ENCODE peak calls at places on chromosome 18, in ten cellular contexts. J, R, K, L, C, H, D, Z, X and V are unnamed samples.
A peak's percentile ranks its signal among the peaks of the same experiment; 100 is the strongest.

GRCh38 chr18:31230495-31230894 is 67.8 kb upstream of the DSC1 start:
- DNase-seq in J (peak; percentile 96), R (no peak), K (no peak), L (no peak), C (no peak), H (no peak), D (peak; percentile 86), Z (peak; percentile 52), X (no peak), V (peak; percentile 99)

GRCh38 chr18:23182606-23183005 is 47.3 kb downstream of the CABLES1 start:
- DNase-seq in J (no peak), R (no peak), K (no peak), L (no peak), C (no peak), H (no peak), D (no peak), Z (no peak), X (no peak), V (no peak)

GRCh38 chr18:8977166-8977565 is 125.3 kb upstream of the NDUFV2 start:
- DNase-seq in J (no peak), R (no peak), K (no peak), L (no peak), C (no peak), H (no peak), D (no peak), Z (no peak), X (no peak), V (no peak)

GRCh38 chr18:59149416-59149815 is 9.7 kb downstream of the SEC11C start:
- DNase-seq in J (no peak), R (no peak), K (no peak), L (no peak), C (no peak), H (no peak), D (no peak), Z (no peak), X (no peak), V (no peak)

GRCh38 chr18:23703057-23703986 is 14.1 kb downstream of the LAMA3 start:
- DNase-seq in J (peak; percentile 63), R (peak; percentile 36), K (no peak), L (no peak), C (no peak), H (no peak), D (peak; percentile 79), Z (no peak), X (no peak), V (peak; percentile 76)

GRCh38 chr18:41347057-41347456 is 608.0 kb upstream of the PIK3C3 start:
- DNase-seq in J (no peak), R (no peak), K (no peak), L (no peak), C (no peak), H (no peak), D (peak; percentile 94), Z (no peak), X (no peak), V (no peak)

GRCh38 chr18:68519341-68519740 is 195.6 kb downstream of the TMX3 start:
- DNase-seq in J (no peak), R (no peak), K (no peak), L (no peak), C (no peak), H (no peak), D (peak; percentile 11), Z (no peak), X (no peak), V (no peak)

GRCh38 chr18:74459877-74460276 is 2.8 kb upstream of the DIPK1C start:
- DNase-seq in J (no peak), R (no peak), K (no peak), L (no peak), C (no peak), H (no peak), D (no peak), Z (no peak), X (no peak), V (no peak)

GRCh38 chr18:23828426-23828825 is 139.2 kb downstream of the LAMA3 start:
- DNase-seq in J (peak; percentile 93), R (no peak), K (no peak), L (no peak), C (no peak), H (no peak), D (peak; percentile 68), Z (no peak), X (no peak), V (peak; percentile 96)

GRCh38 chr18:34767601-34768027 is 57.5 kb downstream of the DTNA start:
- DNase-seq in J (peak; percentile 93), R (no peak), K (no peak), L (no peak), C (no peak), H (no peak), D (peak; percentile 97), Z (no peak), X (no peak), V (peak; percentile 100)

GRCh38 chr18:63090334-63090733 is 229.2 kb downstream of the BCL2 start:
- DNase-seq in J (no peak), R (no peak), K (no peak), L (no peak), C (no peak), H (no peak), D (no peak), Z (no peak), X (no peak), V (no peak)

GRCh38 chr18:54880706-54881105 is 52.4 kb downstream of the RAB27B start:
- DNase-seq in J (peak; percentile 72), R (no peak), K (no peak), L (no peak), C (no peak), H (no peak), D (peak; percentile 79), Z (no peak), X (no peak), V (peak; percentile 98)

GRCh38 chr18:3454365-3455089 is 4.6 kb downstream of the TGIF1 start:
- DNase-seq in J (peak; percentile 46), R (peak; percentile 71), K (no peak), L (no peak), C (peak; percentile 39), H (no peak), D (peak; percentile 72), Z (peak; percentile 19), X (peak; percentile 39), V (peak; percentile 70)

GRCh38 chr18:8946046-8946838 is 156.3 kb upstream of the NDUFV2 start:
- DNase-seq in J (peak; percentile 90), R (no peak), K (no peak), L (no peak), C (no peak), H (no peak), D (peak; percentile 98), Z (no peak), X (no peak), V (peak; percentile 88)

GRCh38 chr18:11064106-11064505 is 85.3 kb downstream of the PIEZO2 start:
- DNase-seq in J (no peak), R (no peak), K (no peak), L (no peak), C (no peak), H (no peak), D (peak; percentile 65), Z (no peak), X (no peak), V (no peak)

GRCh38 chr18:75167759-75168211 is 41.2 kb downstream of the PTGR3 start:
- DNase-seq in J (no peak), R (no peak), K (peak; percentile 60), L (no peak), C (no peak), H (no peak), D (peak; percentile 17), Z (no peak), X (peak; percentile 31), V (no peak)

GRCh38 chr18:45359275-45360009 is 255.8 kb upstream of the SLC14A2 start:
- DNase-seq in J (no peak), R (peak; percentile 73), K (peak; percentile 16), L (no peak), C (peak; percentile 87), H (peak; percentile 54), D (no peak), Z (no peak), X (peak; percentile 38), V (no peak)

GRCh38 chr18:12742453-12742852 is 39.6 kb downstream of the PSMG2 start:
- DNase-seq in J (peak; percentile 87), R (no peak), K (no peak), L (no peak), C (no peak), H (no peak), D (peak; percentile 87), Z (no peak), X (no peak), V (peak; percentile 96)

DNA sequence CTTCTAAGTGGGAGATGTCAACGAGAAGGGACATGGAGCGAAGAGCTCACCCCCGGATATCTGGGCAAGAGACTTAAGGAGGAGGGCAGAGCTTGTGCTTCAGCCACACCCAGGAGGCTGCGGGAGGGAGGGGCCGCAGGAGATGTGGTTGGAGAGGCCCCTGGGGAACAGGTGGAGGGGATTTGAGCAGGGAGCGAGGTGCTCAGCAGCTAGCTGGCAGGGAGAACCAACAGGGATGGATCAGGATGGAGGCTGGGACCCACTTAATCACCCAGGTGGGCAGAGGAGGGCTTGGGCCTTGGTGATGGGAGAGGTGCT is 78.3 kb downstream of the MBP start:
- DNase-seq in J (no peak), R (no peak), K (no peak), L (no peak), C (no peak), H (no peak), D (no peak), Z (no peak), X (no peak), V (no peak)
- H3K27me3 ChIP-seq in J (no peaks in the 10 kb centered on the region), R (no peaks in the 10 kb centered on the region), K (no peaks in the 10 kb centered on the region), L (no peaks in the 10 kb centered on the region), C (no peaks in the 10 kb centered on the region), H (no peaks in the 10 kb centered on the region), D (no peaks in the 10 kb centered on the region), Z (no peaks in the 10 kb centered on the region), X (no peaks in the 10 kb centered on the region), V (no peaks in the 10 kb centered on the region)

GRCh38 chr18:33440011-33440383 is 524 bp downstream of the CCDC178 start:
- DNase-seq in J (peak; percentile 1), R (peak; percentile 32), K (peak; percentile 2), L (peak; percentile 61), C (peak; percentile 41), H (peak; percentile 44), D (peak; percentile 60), Z (no peak), X (peak; percentile 18), V (peak; percentile 42)
- TF ChIP-seq CTCF in J (peak; percentile 28), R (peak; percentile 15), K (peak; percentile 4), L (peak; percentile 17), C (no peak), H (peak; percentile 53), D (peak; percentile 51), Z (no peak), X (peak; percentile 37), V (peak; percentile 58)

DNA sequence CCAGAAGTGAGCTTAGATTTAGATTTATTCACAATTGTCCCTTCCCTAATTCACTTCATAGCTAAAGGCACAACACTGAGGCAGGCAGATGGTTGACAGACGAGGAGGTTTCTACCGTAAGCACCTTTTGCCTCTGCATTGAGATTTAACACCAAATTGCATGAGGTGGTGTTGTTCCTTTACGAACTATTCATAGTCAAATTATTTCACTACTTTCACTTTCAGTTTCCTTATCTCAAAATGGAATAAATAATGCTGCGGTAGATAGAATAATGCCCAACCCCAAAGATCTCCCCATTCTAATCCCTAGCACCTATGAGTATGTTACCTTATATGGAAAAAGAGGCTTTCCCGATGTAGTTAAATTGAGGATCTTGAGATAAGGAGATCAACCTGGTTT is 58.9 kb upstream of the LINC00305 start:
- DNase-seq in J (no peak), R (no peak), K (no peak), L (no peak), C (no peak), H (no peak), D (no peak), Z (no peak), X (no peak), V (no peak)
- H3K4me3 ChIP-seq in J (no peak overlapping the region), R (no peak overlapping the region), K (peak overlapping the region; percentile 1), L (no peak overlapping the region), C (no peak overlapping the region), H (no peak overlapping the region), D (no peak overlapping the region), Z (no peak overlapping the region), X (no peak overlapping the region), V (no peak overlapping the region)

GRCh38 chr18:79856119-79857080 is 58.7 kb downstream of the KCNG2 start:
- DNase-seq in J (no peak), R (peak; percentile 15), K (peak; percentile 51), L (no peak), C (no peak), H (no peak), D (peak; percentile 25), Z (no peak), X (no peak), V (peak; percentile 3)
- H3K27me3 ChIP-seq in J (no peaks in the 10 kb centered on the region), R (no peaks in the 10 kb centered on the region), K (no peaks in the 10 kb centered on the region), L (no peaks in the 10 kb centered on the region), C (no peaks in the 10 kb centered on the region), H (no peaks in the 10 kb centered on the region), D (no peaks in the 10 kb centered on the region), Z (no peaks in the 10 kb centered on the region), X (peaks cover 9% of the 10 kb centered on the region), V (peaks cover 4% of the 10 kb centered on the region)